ENCODE peak calls at places on chromosomes 3 and 15, in nine cellular contexts. Z is ovary; N is esophagus squamous epithelium; W is CD8-positive, alpha-beta T cell; E is IMR-90; J is AG04450; F is heart left ventricle; Q is fibroblast of lung; O is body of pancreas. G is an unnamed sample. For H3K27me3, the result is how much of the 10 kb centered on the place peaks cover.

GRCh38 chr3:193974591-193974990 is 161.4 kb upstream of the HES1 start:
- DNase-seq in Z (no peak), N (no peak), O (no peak), W (no peak), Q (peak), F (no peak), E (peak), J (no peak), G (no peak)

GRCh38 chr3:184910664-184911063 is 98.7 kb downstream of the VPS8 start:
- DNase-seq in Z (no peak), E (no peak), Q (no peak), W (no peak), J (no peak), F (no peak), O (no peak), N (no peak), G (no peak)

GRCh38 chr3:137554242-137554641 is 209.9 kb upstream of the SOX14 start:
- DNase-seq in Z (no peak), J (no peak), O (no peak), F (no peak), W (no peak), E (no peak), N (no peak), Q (no peak), G (no peak)

GRCh38 chr3:162390891-162391290 is 894.3 kb downstream of the OTOL1 start:
- DNase-seq in J (peak), N (no peak), Q (peak), E (peak), Z (no peak), O (no peak), W (no peak), F (no peak), G (peak)

GRCh38 chr15:91867581-91868026 is 14.1 kb downstream of the SLCO3A1 start:
- DNase-seq in Q (peak), J (peak), O (peak), E (peak), N (no peak), Z (peak), W (no peak), F (peak), G (peak)

GRCh38 chr3:170128977-170129431 is 52.5 kb downstream of the PHC3 start:
- DNase-seq in Z (no peak), N (no peak), J (no peak), O (no peak), Q (peak), F (no peak), W (no peak), E (peak), G (no peak)

GRCh38 chr15:90201150-90201943 is at the start of gene SEMA4B:
- DNase-seq in Q (peak), F (peak), J (no peak), O (peak), N (no peak), E (peak), W (peak), Z (peak), G (no peak)

GRCh38 chr3:149763565-149763964 is 11.3 kb upstream of the COMMD2 start:
- DNase-seq in O (no peak), F (no peak), N (no peak), W (no peak), Q (no peak), E (no peak), Z (no peak), J (no peak), G (no peak)

GRCh38 chr3:46705751-46706572 is 4.8 kb downstream of the TMIE start:
- DNase-seq in N (no peak), W (no peak), J (no peak), O (no peak), Z (no peak), E (peak), F (no peak), Q (peak), G (no peak)

GRCh38 chr3:129016366-129016724 is 15.2 kb downstream of the EFCC1 start:
- DNase-seq in O (no peak), Q (no peak), N (no peak), Z (no peak), W (peak), J (no peak), E (no peak), F (no peak), G (no peak)

GRCh38 chr3:114709102-114709501 is 415.3 kb downstream of the TIGIT start:
- DNase-seq in E (peak), W (no peak), N (no peak), Q (peak), Z (no peak), O (no peak), F (no peak), J (peak), G (no peak)

GRCh38 chr3:16086690-16087089 is 87.8 kb upstream of the GALNT15 start:
- DNase-seq in N (no peak), W (no peak), E (no peak), Q (no peak), J (no peak), Z (no peak), O (no peak), F (no peak), G (no peak)

GRCh38 chr3:186922224-186922623 is 8.1 kb upstream of the ST6GAL1 start:
- DNase-seq in O (no peak), Z (no peak), J (no peak), W (no peak), E (no peak), Q (no peak), F (no peak), N (no peak), G (no peak)

GRCh38 chr3:17333893-17334292 is 408.5 kb downstream of the TBC1D5 start:
- DNase-seq in E (no peak), W (no peak), Z (no peak), N (no peak), Q (no peak), J (no peak), F (no peak), O (no peak), G (no peak)

GRCh38 chr3:4680227-4680691 is 187.1 kb downstream of the ITPR1 start:
- DNase-seq in J (no peak), O (no peak), F (no peak), W (no peak), N (no peak), Q (peak), E (peak), Z (no peak), G (no peak)

GRCh38 chr3:42502429-42503250 is at the start of gene VIPR1:
- DNase-seq in E (no peak), W (peak), F (peak), J (no peak), O (peak), Z (no peak), Q (peak), N (peak), G (no peak)

GRCh38 chr3:170815340-170815739 is 54.7 kb downstream of the RPL22L1 start:
- DNase-seq in O (peak), E (no peak), J (no peak), W (no peak), Z (no peak), F (no peak), N (no peak), Q (no peak), G (no peak)

GRCh38 chr3:71288269-71288930 is 295.1 kb downstream of the FOXP1 start:
- DNase-seq in W (no peak), Z (no peak), F (no peak), J (no peak), Q (peak), N (no peak), E (peak), O (no peak), G (no peak)

GRCh38 chr3:62378329-62378789 is 5.0 kb upstream of the FEZF2 start:
- DNase-seq in E (no peak), O (no peak), Q (no peak), W (no peak), J (no peak), Z (no peak), F (no peak), N (no peak), G (no peak)

DNA sequence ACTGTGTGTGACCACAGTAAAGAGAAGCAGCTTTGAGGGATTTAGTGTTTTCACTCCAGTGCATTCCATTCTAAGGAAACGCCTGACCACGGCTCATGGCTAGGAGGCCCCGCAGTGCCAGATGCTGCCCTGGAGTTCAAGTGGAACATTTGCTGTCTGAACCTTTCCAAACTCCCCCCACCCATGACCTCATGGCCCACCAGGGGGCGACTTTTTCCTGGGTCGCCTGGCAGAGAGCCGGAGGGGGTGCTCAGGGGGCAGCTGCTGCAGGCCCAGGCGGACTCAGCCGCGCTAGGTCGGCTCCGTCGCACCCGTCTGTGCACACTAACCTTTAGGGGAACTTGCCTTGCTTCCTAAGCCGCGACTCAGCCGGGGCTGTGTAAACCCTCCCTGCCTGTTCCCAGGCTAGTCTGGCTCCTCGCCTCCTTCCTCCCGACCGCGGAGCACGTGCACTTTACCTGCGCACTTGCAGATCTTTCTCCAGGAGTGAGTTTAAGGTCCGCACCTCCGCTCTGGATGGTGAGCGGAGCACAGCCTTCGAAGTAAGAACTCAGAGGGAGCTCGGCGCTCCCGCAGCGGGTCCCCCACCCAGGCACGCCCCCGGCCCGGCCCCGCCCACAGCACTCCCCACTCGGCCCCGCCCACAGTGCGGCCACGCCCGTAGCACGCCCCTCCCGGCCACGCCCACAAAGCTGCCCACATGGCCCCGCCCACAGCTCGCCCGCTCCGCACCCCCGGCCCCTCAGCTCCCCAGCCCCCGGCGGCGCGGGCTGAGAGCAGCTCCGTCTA is at the start of gene OCA2:
- DNase-seq in F (peak), E (peak), N (no peak), Z (peak), W (peak), O (peak), J (no peak), Q (peak), G (peak)
- TF ChIP-seq CTCF in F (peak), E (peak), N (no peak), Z (no peak), W (peak), O (no peak), J (peak), Q (peak), G (peak)

DNA sequence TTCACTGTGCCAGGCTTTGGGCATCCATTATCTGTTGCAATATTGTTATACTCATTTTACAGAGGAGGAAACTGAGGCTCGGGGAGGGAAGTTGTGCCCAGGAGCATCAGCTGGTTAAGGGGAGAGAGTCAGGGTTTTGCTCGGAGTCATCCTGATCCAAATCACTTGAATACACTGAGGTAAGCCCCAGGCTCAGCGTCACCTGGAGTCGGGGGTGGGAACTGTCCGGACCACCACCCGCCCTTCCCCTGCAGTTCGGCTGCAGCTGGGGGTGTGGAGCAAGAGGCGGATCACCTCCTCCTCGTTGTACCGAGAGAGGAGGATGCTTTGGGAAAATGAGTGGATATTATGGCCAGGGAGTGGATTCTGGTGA is 646 bp downstream of the HRH1 start:
- DNase-seq in N (no peak), F (no peak), Q (peak), E (peak), Z (no peak), J (no peak), W (no peak), O (no peak), G (no peak)
- H3K27me3 ChIP-seq in N (under half), F (under half), Q (under half), E (under half), Z (under half), J (under half), W (under half), O (under half), G (under half)

DNA sequence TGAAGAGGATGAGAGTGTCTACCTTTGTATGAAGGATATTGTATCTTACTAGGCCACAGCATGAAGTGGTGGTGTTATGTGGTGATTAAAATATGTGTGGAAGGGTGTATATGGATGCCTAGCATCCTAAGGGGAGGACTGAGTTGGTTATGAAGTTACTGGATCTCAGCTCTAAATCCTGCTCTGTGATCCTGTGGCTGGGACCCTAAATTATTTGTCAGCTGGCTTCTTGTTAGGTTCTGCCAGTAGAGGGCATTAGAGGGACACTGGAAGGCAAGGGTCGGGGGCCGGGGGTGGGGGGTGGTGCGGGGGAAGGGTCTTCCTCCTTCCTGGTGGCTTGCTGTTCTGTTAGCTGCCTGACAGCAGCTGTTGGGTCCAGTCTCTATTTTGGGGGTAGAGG is 34.9 kb downstream of the MORF4L1 start:
- DNase-seq in O (no peak), Z (no peak), F (no peak), N (no peak), J (no peak), Q (no peak), W (no peak), E (no peak), G (no peak)
- TF ChIP-seq CTCF in O (no peak), Z (no peak), F (peak), N (no peak), J (peak), Q (no peak), W (no peak), E (peak), G (peak)

GRCh38 chr15:101495334-101496197 is 6.1 kb upstream of the PCSK6 start:
- DNase-seq in Q (no peak), E (no peak), N (no peak), Z (no peak), O (no peak), F (no peak), J (no peak), W (no peak), G (no peak)
- H3K27me3 ChIP-seq in Q (under half), E (half or more), N (under half), Z (under half), O (under half), F (under half), J (under half), W (under half), G (under half)

GRCh38 chr15:75508741-75509532 is 57.4 kb upstream of the SIN3A start:
- DNase-seq in Q (peak), O (no peak), W (no peak), Z (no peak), J (peak), F (no peak), N (no peak), E (peak), G (peak)
- TF ChIP-seq CTCF in Q (peak), O (peak), W (peak), Z (peak), J (peak), F (peak), N (peak), E (peak), G (peak)

GRCh38 chr15:45331977-45332376 is 46.4 kb downstream of the GATM start:
- DNase-seq in J (no peak), N (no peak), O (no peak), Q (no peak), F (no peak), Z (no peak), W (no peak), E (no peak), G (no peak)

GRCh38 chr15:45332694-45333093 is 45.6 kb downstream of the GATM start:
- DNase-seq in Q (no peak), F (no peak), N (no peak), W (no peak), Z (no peak), J (no peak), O (peak), E (no peak), G (no peak)

GRCh38 chr15:45326280-45326679 is 52.1 kb downstream of the GATM start:
- DNase-seq in Q (no peak), O (no peak), F (no peak), Z (no peak), W (no peak), N (no peak), J (no peak), E (no peak), G (no peak)

GRCh38 chr15:45326776-45327175 is 51.6 kb downstream of the GATM start:
- DNase-seq in O (no peak), Q (no peak), N (no peak), E (no peak), Z (no peak), J (no peak), W (no peak), F (no peak), G (no peak)

GRCh38 chr15:45328663-45329062 is 49.7 kb downstream of the GATM start:
- DNase-seq in W (no peak), E (no peak), Q (no peak), F (no peak), Z (no peak), N (no peak), J (no peak), O (no peak), G (no peak)
- H3K27me3 ChIP-seq in W (under half), E (under half), Q (under half), F (under half), Z (under half), N (under half), J (under half), O (under half), G (under half)

GRCh38 chr3:113499081-113499480 is 15.9 kb downstream of the SPICE1 start:
- DNase-seq in W (no peak), F (no peak), Q (peak), Z (no peak), E (peak), J (no peak), O (no peak), N (no peak), G (no peak)

GRCh38 chr3:113496924-113497323 is 18.0 kb downstream of the SPICE1 start:
- DNase-seq in E (peak), W (no peak), Z (no peak), J (no peak), O (no peak), N (no peak), F (no peak), Q (peak), G (no peak)

GRCh38 chr3:113498221-113499005 is 16.5 kb downstream of the SPICE1 start:
- DNase-seq in O (no peak), F (no peak), Z (no peak), N (no peak), E (peak), J (peak), W (no peak), Q (peak), G (no peak)

DNA sequence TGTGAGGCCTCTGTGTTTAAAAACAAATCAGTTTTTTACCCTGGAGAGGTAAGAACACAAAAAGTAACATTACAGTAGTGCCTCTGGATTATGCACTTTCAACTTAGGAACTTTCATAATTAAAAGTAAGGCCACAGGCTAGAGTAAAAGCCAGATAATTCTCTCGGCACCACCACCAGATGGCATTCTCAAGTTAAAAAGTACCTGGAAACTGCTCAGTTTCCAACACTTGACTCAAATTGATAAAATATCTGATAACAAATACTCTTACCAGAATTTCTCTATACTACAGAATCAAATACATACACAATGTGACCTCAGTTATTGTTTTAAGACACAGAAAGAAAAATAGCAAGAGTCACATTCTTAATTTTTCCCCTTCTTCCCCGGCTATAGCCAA is 19.9 kb downstream of the SPICE1 start:
- DNase-seq in J (no peak), N (no peak), F (no peak), W (peak), Q (peak), O (peak), Z (no peak), E (peak), G (no peak)
- TF ChIP-seq CTCF in J (peak), N (peak), F (peak), W (peak), Q (peak), O (peak), Z (no peak), E (peak), G (peak)